ENCODE peak calls at places on chromosomes 5 and 9, in four cellular contexts. Y is Ammon's horn, I is IMR-90, Z is erythroblast. T is an unnamed sample.

GRCh38 chr9:35974800-35975199 is 16.8 kb upstream of the OR2S2 start:
- DNase-seq in I (no peak), Y (no peak), Z (no peak), T (no peak)

GRCh38 chr5:157384971-157385709 is 74.9 kb upstream of the NIPAL4 start:
- DNase-seq in I (peak; percentile 99), Y (peak; percentile 49), Z (no peak), T (no peak)

GRCh38 chr5:172383231-172383802 is 71.0 kb downstream of the SH3PXD2B start:
- DNase-seq in I (peak; percentile 81), Y (no peak), Z (no peak), T (no peak)

GRCh38 chr9:93183663-93184438 is at the start of gene WNK2:
- DNase-seq in Y (no peak), I (no peak), Z (peak; percentile 32), T (peak; percentile 92)

GRCh38 chr9:34556951-34557350 is 32.6 kb downstream of the CNTFR start:
- DNase-seq in Y (no peak), I (no peak), Z (no peak), T (no peak)

GRCh38 chr5:94409440-94409839 is 209.0 kb downstream of the KIAA0825 start:
- DNase-seq in Y (no peak), Z (no peak), I (no peak), T (no peak)

GRCh38 chr9:131478421-131478868 is 24.3 kb upstream of the POMT1 start:
- DNase-seq in Y (no peak), Z (peak; percentile 39), I (no peak), T (peak; percentile 77)

GRCh38 chr9:125008599-125008998 is 67.7 kb upstream of the GOLGA1 start:
- DNase-seq in Y (no peak), Z (no peak), I (no peak), T (no peak)

GRCh38 chr5:131521252-131521651 is 113.8 kb downstream of the RAPGEF6 start:
- DNase-seq in Z (no peak), I (peak; percentile 90), Y (no peak), T (no peak)

GRCh38 chr9:89149726-89150125 is 28.9 kb downstream of the SHC3 start:
- DNase-seq in I (peak; percentile 82), Z (no peak), Y (peak; percentile 40), T (peak; percentile 8)

GRCh38 chr5:181259283-181259682 is 1.7 kb downstream of the TRIM52 start:
- DNase-seq in Y (no peak), I (no peak), Z (no peak), T (no peak)

GRCh38 chr9:130433168-130433946 is 11.4 kb upstream of the ASS1 start:
- DNase-seq in I (peak; percentile 39), Z (peak; percentile 54), Y (no peak), T (peak; percentile 75)

GRCh38 chr9:83572524-83572923 is 34.3 kb upstream of the FRMD3 start:
- DNase-seq in I (no peak), Z (no peak), Y (peak; percentile 24), T (no peak)

GRCh38 chr5:110514030-110514429 is 212.4 kb downstream of the TMEM232 start:
- DNase-seq in Y (no peak), Z (no peak), I (no peak), T (no peak)

GRCh38 chr9:126860077-126860756 is at the start of gene ZBTB34:
- DNase-seq in Z (peak; percentile 75), I (peak; percentile 24), Y (peak; percentile 66), T (peak; percentile 87)

GRCh38 chr5:66807743-66808142 is 211.6 kb downstream of the MAST4 start:
- DNase-seq in Z (no peak), Y (peak; percentile 83), I (peak; percentile 55), T (no peak)

GRCh38 chr5:172429201-172429940 is 25.0 kb downstream of the SH3PXD2B start:
- DNase-seq in I (peak; percentile 82), Y (no peak), Z (no peak), T (no peak)

GRCh38 chr5:174384509-174384947 is 339.0 kb downstream of the NSG2 start:
- DNase-seq in Y (no peak), I (peak; percentile 79), Z (no peak), T (no peak)

GRCh38 chr5:80245986-80246781 is 9.7 kb downstream of the SERINC5 start:
- DNase-seq in Z (no peak), Y (no peak), I (peak; percentile 57), T (no peak)

GRCh38 chr9:136995370-136995769 is 998 bp downstream of the CLIC3 start:
- DNase-seq in Z (no peak), I (no peak), Y (no peak), T (no peak)

GRCh38 chr5:91293131-91293530 is 90.0 kb downstream of the ARRDC3 start:
- DNase-seq in Z (no peak), Y (no peak), I (peak; percentile 55), T (no peak)

GRCh38 chr9:124660341-124660801 is 110.7 kb downstream of the NR6A1 start:
- DNase-seq in I (peak; percentile 61), Z (peak; percentile 58), Y (peak; percentile 74), T (no peak)

GRCh38 chr9:138023394-138024124 is 146.0 kb downstream of the CACNA1B start:
- DNase-seq in Z (no peak), Y (peak; percentile 16), I (no peak), T (no peak)

GRCh38 chr5:143979044-143979690 is 167.2 kb downstream of the HMHB1 start:
- DNase-seq in Z (no peak), Y (no peak), I (no peak), T (no peak)

GRCh38 chr5:91401175-91401574 is 18.1 kb upstream of the ARRDC3 start:
- DNase-seq in I (peak; percentile 35), Z (no peak), Y (no peak), T (no peak)

GRCh38 chr5:169527863-169528262 is 55.7 kb upstream of the SPDL1 start:
- DNase-seq in Z (no peak), I (no peak), Y (no peak), T (no peak)

GRCh38 chr9:137268538-137269201 is 8.9 kb upstream of the TOR4A start:
- DNase-seq in Y (no peak), I (no peak), Z (no peak), T (no peak)

GRCh38 chr5:112412370-112412769 is 6.7 kb downstream of the EPB41L4A start:
- DNase-seq in Y (no peak), I (no peak), Z (no peak), T (no peak)